ENCODE peak calls at places on chromosomes 7 and 10, in seven cellular contexts. H is tibial artery; F is small intestine; T is esophagus squamous epithelium; G is lower lobe of right lung; M is psoas muscle; Z is CD8-positive, alpha-beta T cell. W is an unnamed sample. For H3K27me3, the result is how much of the 10 kb centered on the place peaks cover.

GRCh38 chr10:78473016-78473415 is 439.4 kb downstream of the RPS24 start:
- DNase-seq in G (no peak), H (no peak), M (no peak), T (no peak), F (no peak), Z (no peak), W (no peak)

GRCh38 chr10:5976689-5977470 is 463 bp downstream of the IL15RA start:
- DNase-seq in G (peak), H (no peak), Z (peak), T (no peak), F (peak), M (peak), W (peak)

GRCh38 chr10:21517134-21517982 is 8.1 kb downstream of the SKIDA1 start:
- DNase-seq in M (peak), H (peak), G (peak), F (no peak), Z (no peak), T (no peak), W (peak)

GRCh38 chr7:118080947-118081346 is 103.0 kb upstream of the LSM8 start:
- DNase-seq in T (no peak), F (peak), G (no peak), H (no peak), M (no peak), Z (no peak), W (no peak)

GRCh38 chr7:24701232-24701898 is 55.9 kb downstream of the GSDME start:
- DNase-seq in F (no peak), T (no peak), Z (no peak), G (no peak), H (no peak), M (no peak), W (no peak)

GRCh38 chr10:12135631-12136030 is 6.2 kb downstream of the SEC61A2 start:
- DNase-seq in H (no peak), F (no peak), G (no peak), T (no peak), Z (no peak), M (no peak), W (no peak)

GRCh38 chr7:24503511-24503910 is 69.7 kb upstream of the PALS2 start:
- DNase-seq in F (no peak), T (no peak), H (no peak), M (no peak), G (no peak), Z (no peak), W (no peak)

GRCh38 chr7:158567153-158567603 is 20.4 kb downstream of the PTPRN2 start:
- DNase-seq in H (no peak), Z (no peak), F (no peak), M (no peak), T (no peak), G (no peak), W (no peak)

GRCh38 chr10:33476757-33477273 is 142.3 kb upstream of the NRP1 start:
- DNase-seq in H (no peak), G (no peak), T (no peak), M (no peak), F (no peak), Z (no peak), W (no peak)

GRCh38 chr10:93471110-93471651 is 11.0 kb downstream of the MYOF start:
- DNase-seq in M (no peak), Z (no peak), T (no peak), F (peak), H (no peak), G (no peak), W (no peak)

GRCh38 chr10:49161411-49161997 is 26.7 kb downstream of the TMEM273 start:
- DNase-seq in M (no peak), G (no peak), H (no peak), F (peak), T (no peak), Z (no peak), W (no peak)

GRCh38 chr7:47026733-47027450 is 555.0 kb downstream of the TNS3 start:
- DNase-seq in F (no peak), G (no peak), Z (no peak), T (no peak), H (no peak), M (no peak), W (no peak)

GRCh38 chr7:42380411-42380810 is 143.4 kb upstream of the GLI3 start:
- DNase-seq in H (no peak), F (no peak), T (no peak), G (no peak), Z (no peak), M (no peak), W (no peak)

GRCh38 chr7:11935905-11936304 is 103.9 kb upstream of the THSD7A start:
- DNase-seq in H (no peak), M (no peak), Z (no peak), G (no peak), T (no peak), F (no peak), W (no peak)

GRCh38 chr7:134593530-134594392 is 44.9 kb downstream of the AKR1B15 start:
- DNase-seq in Z (no peak), M (peak), T (no peak), G (peak), F (peak), H (peak), W (peak)

GRCh38 chr7:124701955-124702354 is 63.6 kb downstream of the GPR37 start:
- DNase-seq in Z (no peak), M (no peak), G (no peak), F (no peak), T (no peak), H (no peak), W (no peak)

GRCh38 chr7:21305455-21306235 is 122.2 kb upstream of the SP4 start:
- DNase-seq in H (no peak), G (no peak), F (no peak), T (no peak), Z (no peak), M (no peak), W (no peak)

GRCh38 chr10:34838366-34838900 is 23.3 kb upstream of the PARD3 start:
- DNase-seq in Z (no peak), G (no peak), H (no peak), M (no peak), F (no peak), T (no peak), W (no peak)

GRCh38 chr7:102912742-102913141 is at the start of gene LRRC17:
- DNase-seq in G (no peak), H (no peak), T (no peak), Z (no peak), M (no peak), F (no peak), W (no peak)

GRCh38 chr10:112957589-112958202 is 7.6 kb downstream of the TCF7L2 start:
- DNase-seq in H (no peak), F (no peak), M (no peak), T (no peak), Z (no peak), G (no peak), W (no peak)

DNA sequence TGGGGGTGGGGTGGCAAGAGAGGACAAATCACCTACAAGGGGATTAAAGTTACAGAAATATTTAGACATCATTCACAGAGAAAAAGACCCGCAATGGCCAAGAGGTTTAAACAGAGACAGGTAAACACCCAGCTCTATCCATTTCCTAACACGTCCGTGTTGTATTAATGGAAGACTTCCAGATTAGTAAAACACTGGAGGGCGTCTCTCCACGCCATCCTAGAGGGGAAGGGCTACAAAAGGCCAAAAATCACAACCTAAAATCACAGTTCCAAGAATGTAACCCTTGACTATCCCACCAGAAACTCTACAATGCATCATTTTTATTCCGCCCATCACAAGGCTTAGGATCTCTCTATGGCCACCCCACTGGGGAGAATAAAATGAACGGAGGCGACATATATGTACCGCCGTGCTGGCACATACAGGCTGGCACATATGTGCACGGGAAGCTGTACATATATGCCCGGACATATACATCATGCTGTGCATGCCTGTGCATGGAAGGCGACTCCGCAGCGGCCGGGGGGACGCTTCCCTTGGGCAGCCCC is 758 bp downstream of the PCLO start:
- DNase-seq in Z (no peak), F (peak), T (no peak), M (no peak), G (no peak), H (no peak), W (no peak)
- H3K4me3 ChIP-seq in Z (peak), F (peak), T (peak), M (peak), G (peak), H (peak), W (peak)

GRCh38 chr10:73941300-73941699 is 30.4 kb downstream of the PLAU start:
- DNase-seq in F (no peak), T (no peak), M (no peak), G (no peak), Z (no peak), H (no peak), W (no peak)
- H3K27ac ChIP-seq in F (peak), T (peak), M (peak), G (peak), Z (no peak), H (peak), W (no peak)

DNA sequence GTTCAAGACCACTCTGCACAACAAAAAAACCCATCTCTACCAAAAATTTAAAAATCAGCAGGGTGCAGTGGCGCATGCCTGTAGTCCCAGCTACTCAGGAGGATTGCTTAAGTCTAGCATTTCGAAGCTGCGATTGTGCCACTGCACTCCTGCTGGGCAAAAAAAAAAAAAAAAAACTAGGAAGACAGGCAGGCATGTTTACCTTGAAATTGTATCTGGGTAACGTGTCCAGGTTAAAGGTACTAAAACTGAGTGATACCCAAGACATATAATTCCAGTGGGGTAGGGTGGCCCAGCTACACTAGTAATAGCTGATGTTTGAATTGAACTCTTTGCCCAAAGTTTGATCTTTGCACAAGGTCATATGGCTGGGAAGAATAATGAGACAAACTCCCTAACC is 16.2 kb downstream of the GHITM start:
- DNase-seq in M (no peak), H (no peak), Z (no peak), G (no peak), F (no peak), T (no peak), W (no peak)
- H3K27me3 ChIP-seq in M (under half), H (under half), Z (under half), G (under half), F (under half), T (under half), W (under half)

GRCh38 chr10:10039600-10039999 is 978.1 kb upstream of the CELF2 start:
- DNase-seq in G (no peak), Z (no peak), T (no peak), H (no peak), F (no peak), M (no peak), W (no peak)
- H3K4me3 ChIP-seq in G (no peak), Z (no peak), T (no peak), H (no peak), F (no peak), M (no peak), W (no peak)

DNA sequence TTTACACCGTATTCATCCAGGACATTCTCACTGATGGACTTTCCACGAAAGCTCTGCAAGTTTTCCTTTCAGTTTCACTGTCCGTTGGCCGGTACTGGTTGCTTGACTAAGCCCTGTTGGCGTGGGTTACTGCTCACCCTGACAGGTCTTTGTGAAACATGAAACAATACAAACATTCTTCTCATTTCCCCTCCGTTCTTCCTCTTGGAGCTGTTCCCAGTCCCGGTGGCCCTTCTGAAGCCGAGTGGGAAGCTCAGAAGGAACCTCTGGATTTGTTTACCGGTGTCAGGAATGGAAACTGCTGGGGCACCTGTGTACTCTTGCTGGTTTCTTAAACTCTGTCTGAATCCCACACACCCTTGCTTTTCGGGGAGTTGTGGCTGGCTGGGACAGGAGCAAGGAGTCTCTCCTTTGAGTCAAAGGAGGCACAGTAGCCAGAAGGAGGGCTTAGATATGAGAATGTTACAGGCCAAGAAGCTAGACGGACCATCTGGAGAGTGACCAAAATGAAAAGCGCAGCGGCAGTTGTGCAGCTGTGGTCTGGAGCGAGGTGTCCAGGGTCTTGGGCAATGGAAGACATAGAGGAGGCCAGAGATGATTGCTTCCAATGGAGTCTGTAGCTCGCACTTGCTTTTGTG is 45.7 kb downstream of the LYZL2 start:
- DNase-seq in T (no peak), M (peak), F (peak), Z (no peak), G (peak), H (peak), W (peak)
- H3K27ac ChIP-seq in T (peak), M (peak), F (peak), Z (no peak), G (peak), H (peak), W (peak)

DNA sequence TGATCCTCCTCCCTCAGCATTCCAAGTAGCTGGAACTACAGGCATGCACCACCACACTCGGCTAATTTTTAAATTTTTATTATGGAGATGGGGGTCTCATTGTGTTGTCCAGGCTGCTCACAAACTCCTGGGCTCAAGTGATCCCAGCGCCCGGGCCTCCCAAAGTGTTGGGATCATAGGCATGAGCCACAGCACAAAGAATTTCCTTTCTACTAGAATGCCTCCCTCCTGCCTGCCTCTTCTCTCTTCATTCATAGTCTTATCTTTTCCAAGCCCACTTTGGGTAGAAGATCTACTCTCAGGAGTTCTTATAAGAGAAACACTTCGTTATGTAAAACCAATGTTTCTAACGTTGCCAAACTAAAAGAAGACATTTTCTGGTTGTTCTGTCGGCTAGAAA is 144.1 kb downstream of the LRRC4 start:
- DNase-seq in G (no peak), H (no peak), Z (no peak), F (no peak), T (no peak), M (no peak), W (no peak)
- H3K27me3 ChIP-seq in G (under half), H (under half), Z (under half), F (under half), T (under half), M (under half), W (under half)

GRCh38 chr7:30466266-30466665 is 12.3 kb downstream of the NOD1 start:
- DNase-seq in H (no peak), T (no peak), G (no peak), Z (no peak), M (no peak), F (no peak), W (no peak)

GRCh38 chr7:30465342-30466170 is 13.0 kb downstream of the NOD1 start:
- DNase-seq in F (no peak), T (no peak), G (no peak), Z (no peak), H (no peak), M (no peak), W (no peak)

GRCh38 chr7:30463400-30464145 is 15.0 kb downstream of the NOD1 start:
- DNase-seq in G (no peak), F (no peak), Z (no peak), M (no peak), T (no peak), H (no peak), W (no peak)

GRCh38 chr7:30467275-30467674 is 11.3 kb downstream of the NOD1 start:
- DNase-seq in F (no peak), T (no peak), G (no peak), Z (no peak), H (no peak), M (no peak), W (no peak)

GRCh38 chr7:30464231-30464660 is 14.3 kb downstream of the NOD1 start:
- DNase-seq in M (no peak), F (no peak), G (no peak), H (no peak), Z (no peak), T (no peak), W (peak)
- H3K4me3 ChIP-seq in M (no peak), F (no peak), G (no peak), H (no peak), Z (no peak), T (no peak), W (no peak)

GRCh38 chr7:45055594-45056219 is 33.1 kb downstream of the NACAD start:
- DNase-seq in H (no peak), T (no peak), Z (no peak), G (no peak), M (no peak), F (no peak), W (no peak)

GRCh38 chr7:45053401-45053800 is 35.4 kb downstream of the NACAD start:
- DNase-seq in Z (no peak), M (no peak), F (no peak), H (no peak), T (no peak), G (no peak), W (no peak)

GRCh38 chr7:45055016-45055415 is 33.8 kb downstream of the NACAD start:
- DNase-seq in M (no peak), G (no peak), H (no peak), T (no peak), Z (no peak), F (no peak), W (no peak)

GRCh38 chr7:45053941-45054340 is 34.8 kb downstream of the NACAD start:
- DNase-seq in Z (no peak), T (no peak), M (no peak), H (no peak), G (no peak), F (no peak), W (no peak)

GRCh38 chr7:45054442-45054841 is 34.3 kb downstream of the NACAD start:
- DNase-seq in M (no peak), H (no peak), Z (no peak), G (no peak), F (no peak), T (no peak), W (no peak)
- H3K27ac ChIP-seq in M (no peak), H (no peak), Z (no peak), G (no peak), F (no peak), T (no peak), W (no peak)

DNA sequence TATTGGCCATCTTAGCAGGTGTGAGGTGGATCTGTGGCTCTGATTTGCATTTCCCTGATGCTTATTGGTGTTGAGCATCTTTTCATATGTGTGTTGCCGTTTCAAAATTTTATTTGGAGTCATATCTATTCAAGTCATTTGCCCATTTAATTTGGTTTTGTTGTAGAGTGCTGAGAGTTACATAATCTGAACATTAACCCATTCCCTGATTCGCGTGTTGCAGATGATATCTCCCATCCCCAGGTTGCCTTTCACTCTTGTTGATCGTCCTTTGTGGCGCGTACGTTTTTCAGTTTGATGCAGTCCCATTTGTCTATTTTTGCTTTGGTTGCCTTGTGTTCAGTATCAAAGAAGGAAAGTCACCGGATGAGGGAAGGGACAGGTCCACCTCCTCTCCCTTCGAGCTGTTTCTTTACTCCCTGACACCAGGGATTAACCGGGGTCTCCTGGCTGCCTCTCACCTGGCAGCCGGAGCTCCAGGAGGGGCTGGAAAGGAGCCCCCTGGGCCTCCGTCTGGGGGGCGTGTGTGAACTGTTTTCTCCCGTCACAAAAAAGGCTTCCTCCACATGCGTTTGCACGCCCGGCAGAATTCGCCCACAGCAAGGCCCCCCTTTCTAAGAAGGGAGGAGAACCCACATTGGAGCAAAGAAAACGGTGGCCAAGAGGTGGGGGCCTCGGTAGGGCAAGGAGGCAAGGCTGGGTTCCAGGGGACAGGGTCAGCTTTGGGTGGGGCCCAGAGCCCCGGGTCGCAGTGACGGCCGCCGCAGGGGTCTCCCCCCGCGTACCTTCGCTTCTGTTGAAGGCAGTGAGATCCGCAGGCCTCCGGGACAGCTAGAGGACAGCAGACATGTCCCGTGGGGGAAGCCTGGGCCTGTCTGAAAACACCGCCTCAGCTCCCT is 8.3 kb downstream of the MNX1 start:
- DNase-seq in M (no peak), G (no peak), F (no peak), T (no peak), H (no peak), Z (no peak), W (no peak)
- H3K27me3 ChIP-seq in M (under half), G (half or more), F (under half), T (half or more), H (half or more), Z (under half), W (under half)

W was measured in right cardiac atrium.